ENCODE peak calls at places on chromosomes 1 and 21, in ten cellular contexts. T, R, Z, P, S, A, O, F, E and U are unnamed samples.

GRCh38 chr1:47227370-47228232 is 4.4 kb downstream of the TAL1 start:
- DNase-seq in T (no peak), R (no peak), Z (no peak), P (no peak), S (no peak), A (no peak), O (no peak), F (no peak), E (no peak), U (no peak)

GRCh38 chr1:32864375-32865019 is 6.2 kb downstream of the FNDC5 start:
- DNase-seq in T (no peak), R (no peak), Z (no peak), P (no peak), S (no peak), A (no peak), O (peak; percentile 76), F (no peak), E (no peak), U (no peak)

GRCh38 chr1:153727463-153728304 is at the start of gene INTS3:
- DNase-seq in T (peak; percentile 99), R (peak; percentile 100), Z (peak; percentile 100), P (peak; percentile 96), S (peak; percentile 98), A (peak; percentile 100), O (peak; percentile 100), F (peak; percentile 100), E (peak; percentile 100), U (peak; percentile 100)

GRCh38 chr1:19465123-19465522 is 20.2 kb downstream of the CAPZB start:
- DNase-seq in T (no peak), R (peak; percentile 72), Z (no peak), P (no peak), S (no peak), A (peak; percentile 81), O (no peak), F (peak; percentile 90), E (peak; percentile 21), U (no peak)

GRCh38 chr1:168419746-168420145 is 124.1 kb downstream of the XCL2 start:
- DNase-seq in T (no peak), R (peak; percentile 20), Z (no peak), P (no peak), S (no peak), A (no peak), O (no peak), F (peak; percentile 64), E (no peak), U (peak; percentile 69)

GRCh38 chr1:39882152-39882551 is 1.2 kb downstream of the TRIT1 start:
- DNase-seq in T (no peak), R (no peak), Z (no peak), P (no peak), S (no peak), A (no peak), O (no peak), F (no peak), E (no peak), U (no peak)

GRCh38 chr1:202009326-202010031 is 908 bp upstream of the ELF3 start:
- DNase-seq in T (peak; percentile 83), R (peak; percentile 82), Z (peak; percentile 94), P (peak; percentile 26), S (peak; percentile 24), A (peak; percentile 84), O (no peak), F (peak; percentile 88), E (peak; percentile 86), U (peak; percentile 92)

GRCh38 chr1:2415337-2415736 is 3.0 kb upstream of the PEX10 start:
- DNase-seq in T (no peak), R (no peak), Z (no peak), P (no peak), S (no peak), A (no peak), O (no peak), F (no peak), E (no peak), U (no peak)

GRCh38 chr21:45000637-45001133 is 60.9 kb downstream of the SLX9 start:
- DNase-seq in T (no peak), R (peak; percentile 13), Z (no peak), P (no peak), S (no peak), A (no peak), O (no peak), F (no peak), E (no peak), U (no peak)

GRCh38 chr1:235642943-235643371 is 6.6 kb downstream of the GNG4 start:
- DNase-seq in T (no peak), R (no peak), Z (peak; percentile 95), P (no peak), S (no peak), A (no peak), O (no peak), F (no peak), E (no peak), U (no peak)

GRCh38 chr21:44532712-44533111 is 7.3 kb downstream of the KRTAP10-1 start:
- DNase-seq in T (no peak), R (no peak), Z (peak; percentile 38), P (no peak), S (no peak), A (no peak), O (peak; percentile 43), F (no peak), E (no peak), U (no peak)

GRCh38 chr1:34591751-34592629 is 162.9 kb upstream of the GJB5 start:
- DNase-seq in T (no peak), R (no peak), Z (no peak), P (no peak), S (no peak), A (no peak), O (no peak), F (peak; percentile 11), E (peak; percentile 21), U (peak; percentile 41)

GRCh38 chr1:198125995-198126758 is 30.6 kb upstream of the NEK7 start:
- DNase-seq in T (peak; percentile 28), R (peak; percentile 75), Z (no peak), P (no peak), S (no peak), A (peak; percentile 87), O (no peak), F (peak; percentile 73), E (no peak), U (peak; percentile 41)

GRCh38 chr1:50271968-50272578 is 151.2 kb downstream of the DMRTA2 start:
- DNase-seq in T (no peak), R (no peak), Z (peak; percentile 85), P (no peak), S (no peak), A (peak; percentile 5), O (no peak), F (no peak), E (peak; percentile 51), U (peak; percentile 44)

GRCh38 chr1:183983371-183984105 is 54.0 kb downstream of the COLGALT2 start:
- DNase-seq in T (no peak), R (no peak), Z (no peak), P (no peak), S (no peak), A (no peak), O (no peak), F (peak; percentile 25), E (no peak), U (no peak)

GRCh38 chr21:46226146-46226545 is 2.4 kb downstream of the LSS start:
- DNase-seq in T (no peak), R (peak; percentile 30), Z (peak; percentile 33), P (no peak), S (no peak), A (peak; percentile 34), O (peak; percentile 47), F (peak; percentile 29), E (no peak), U (no peak)

GRCh38 chr1:204647114-204647804 is 38.3 kb downstream of the LRRN2 start:
- DNase-seq in T (peak; percentile 60), R (peak; percentile 83), Z (peak; percentile 87), P (no peak), S (no peak), A (peak; percentile 83), O (no peak), F (peak; percentile 81), E (no peak), U (peak; percentile 66)

GRCh38 chr1:44842763-44843655 is at the start of gene PTCH2:
- DNase-seq in T (no peak), R (peak; percentile 67), Z (peak; percentile 94), P (no peak), S (peak; percentile 11), A (peak; percentile 49), O (peak; percentile 93), F (peak; percentile 50), E (peak; percentile 91), U (peak; percentile 92)

GRCh38 chr1:67535474-67535873 is 105.3 kb upstream of the SERBP1 start:
- DNase-seq in T (peak; percentile 61), R (peak; percentile 92), Z (peak; percentile 93), P (peak; percentile 7), S (peak; percentile 6), A (peak; percentile 92), O (peak; percentile 92), F (peak; percentile 93), E (peak; percentile 5), U (peak; percentile 89)

GRCh38 chr1:226942392-226942791 is 2.3 kb downstream of the COQ8A start:
- DNase-seq in T (no peak), R (no peak), Z (no peak), P (no peak), S (no peak), A (no peak), O (no peak), F (no peak), E (no peak), U (no peak)

GRCh38 chr1:28887418-28887834 is 26.9 kb upstream of the EPB41 start:
- DNase-seq in T (no peak), R (no peak), Z (no peak), P (no peak), S (peak; percentile 73), A (no peak), O (no peak), F (no peak), E (no peak), U (peak; percentile 60)

GRCh38 chr1:31344503-31344902 is 28.4 kb downstream of the FABP3 start:
- DNase-seq in T (no peak), R (no peak), Z (no peak), P (no peak), S (no peak), A (no peak), O (no peak), F (no peak), E (no peak), U (no peak)

GRCh38 chr1:61332196-61332753 is 249.9 kb downstream of the NFIA start:
- DNase-seq in T (no peak), R (no peak), Z (no peak), P (no peak), S (no peak), A (no peak), O (no peak), F (no peak), E (no peak), U (no peak)

GRCh38 chr1:30525980-30526651 is 197.3 kb downstream of the MATN1 start:
- DNase-seq in T (peak; percentile 97), R (peak; percentile 45), Z (peak; percentile 47), P (no peak), S (no peak), A (peak; percentile 30), O (peak; percentile 63), F (peak; percentile 55), E (no peak), U (peak; percentile 74)

GRCh38 chr1:184958554-184959353 is 15.6 kb downstream of the NIBAN1 start:
- DNase-seq in T (no peak), R (no peak), Z (no peak), P (no peak), S (no peak), A (no peak), O (no peak), F (no peak), E (no peak), U (no peak)

GRCh38 chr1:152167835-152168534 is 9.0 kb upstream of the RPTN start:
- DNase-seq in T (peak; percentile 96), R (peak; percentile 59), Z (no peak), P (no peak), S (no peak), A (peak; percentile 88), O (no peak), F (peak; percentile 74), E (no peak), U (peak; percentile 80)

GRCh38 chr1:206694551-206695124 is 9.9 kb downstream of the MAPKAPK2 start:
- DNase-seq in T (peak; percentile 77), R (no peak), Z (peak; percentile 84), P (no peak), S (no peak), A (no peak), O (no peak), F (no peak), E (no peak), U (no peak)

GRCh38 chr1:31019401-31019800 is 46.1 kb downstream of the PUM1 start:
- DNase-seq in T (no peak), R (no peak), Z (no peak), P (no peak), S (no peak), A (no peak), O (no peak), F (no peak), E (no peak), U (no peak)